ENCODE peak calls at places on chromosomes 11 and 22, in seven cellular contexts. One of them, this sample, is unnamed.

GRCh38 chr22:37121887-37122591 is 12.5 kb upstream of the TMPRSS6 start:
- DNase-seq in right lobe of liver: no peak
- DNase-seq in fibroblast of lung: no peak
- DNase-seq in lung: no peak
- DNase-seq in colonic mucosa: peak; percentile 41
- DNase-seq in IMR-90: peak; percentile 37
- DNase-seq in heart right ventricle: no peak
- DNase-seq in this sample: no peak

GRCh38 chr11:113994077-113994954 is 19.4 kb downstream of the HTR3A start:
- DNase-seq in IMR-90: no peak
- DNase-seq in fibroblast of lung: peak; percentile 17
- DNase-seq in right lobe of liver: no peak
- DNase-seq in heart right ventricle: peak; percentile 18
- DNase-seq in colonic mucosa: no peak
- DNase-seq in lung: no peak
- DNase-seq in this sample: no peak

GRCh38 chr22:36286096-36286957 is 33.4 kb downstream of the APOL1 start:
- DNase-seq in heart right ventricle: peak; percentile 72
- DNase-seq in fibroblast of lung: peak; percentile 71
- DNase-seq in lung: peak; percentile 63
- DNase-seq in right lobe of liver: peak; percentile 84
- DNase-seq in IMR-90: peak; percentile 72
- DNase-seq in colonic mucosa: peak; percentile 76
- DNase-seq in this sample: peak; percentile 94

GRCh38 chr11:72349616-72350218 is 84.6 kb downstream of the CLPB start:
- DNase-seq in right lobe of liver: no peak
- DNase-seq in IMR-90: no peak
- DNase-seq in lung: no peak
- DNase-seq in colonic mucosa: no peak
- DNase-seq in fibroblast of lung: no peak
- DNase-seq in heart right ventricle: peak; percentile 54
- DNase-seq in this sample: peak; percentile 67

GRCh38 chr11:121500275-121500674 is 47.5 kb upstream of the SORL1-AS1 start:
- DNase-seq in heart right ventricle: no peak
- DNase-seq in colonic mucosa: no peak
- DNase-seq in lung: no peak
- DNase-seq in fibroblast of lung: no peak
- DNase-seq in right lobe of liver: no peak
- DNase-seq in IMR-90: no peak
- DNase-seq in this sample: no peak

GRCh38 chr22:30873661-30874060 is 94.9 kb downstream of the MORC2 start:
- DNase-seq in right lobe of liver: no peak
- DNase-seq in IMR-90: no peak
- DNase-seq in fibroblast of lung: no peak
- DNase-seq in lung: no peak
- DNase-seq in colonic mucosa: no peak
- DNase-seq in heart right ventricle: no peak
- DNase-seq in this sample: peak; percentile 39

GRCh38 chr11:2085251-2086066 is 53.7 kb downstream of the IGF2 start:
- DNase-seq in right lobe of liver: no peak
- DNase-seq in IMR-90: no peak
- DNase-seq in heart right ventricle: no peak
- DNase-seq in fibroblast of lung: no peak
- DNase-seq in colonic mucosa: no peak
- DNase-seq in lung: peak; percentile 24
- DNase-seq in this sample: peak; percentile 53

GRCh38 chr11:23288001-23288783 is 427.9 kb upstream of the CCDC179 start:
- DNase-seq in right lobe of liver: no peak
- DNase-seq in IMR-90: peak; percentile 94
- DNase-seq in colonic mucosa: no peak
- DNase-seq in fibroblast of lung: peak; percentile 87
- DNase-seq in heart right ventricle: no peak
- DNase-seq in lung: no peak
- DNase-seq in this sample: no peak

GRCh38 chr11:76153609-76153949 is 52.7 kb downstream of the WNT11 start:
- DNase-seq in right lobe of liver: peak; percentile 37
- DNase-seq in fibroblast of lung: no peak
- DNase-seq in lung: no peak
- DNase-seq in IMR-90: peak; percentile 40
- DNase-seq in colonic mucosa: no peak
- DNase-seq in heart right ventricle: no peak
- DNase-seq in this sample: no peak

GRCh38 chr11:77113382-77114088 is 10.9 kb downstream of the OMP start:
- DNase-seq in colonic mucosa: no peak
- DNase-seq in fibroblast of lung: peak; percentile 54
- DNase-seq in right lobe of liver: peak; percentile 56
- DNase-seq in lung: no peak
- DNase-seq in heart right ventricle: no peak
- DNase-seq in IMR-90: peak; percentile 38
- DNase-seq in this sample: no peak

GRCh38 chr22:39392341-39392948 is 7.1 kb upstream of the TAB1 start:
- DNase-seq in lung: no peak
- DNase-seq in colonic mucosa: no peak
- DNase-seq in heart right ventricle: no peak
- DNase-seq in fibroblast of lung: no peak
- DNase-seq in right lobe of liver: no peak
- DNase-seq in IMR-90: no peak
- DNase-seq in this sample: no peak

GRCh38 chr11:69947772-69948255 is 128.6 kb upstream of the FGF3 start:
- DNase-seq in lung: no peak
- DNase-seq in IMR-90: no peak
- DNase-seq in heart right ventricle: no peak
- DNase-seq in right lobe of liver: peak; percentile 47
- DNase-seq in colonic mucosa: no peak
- DNase-seq in fibroblast of lung: no peak
- DNase-seq in this sample: no peak

GRCh38 chr11:100776212-100776896 is 89.3 kb downstream of the ARHGAP42 start:
- DNase-seq in IMR-90: peak; percentile 4
- DNase-seq in lung: no peak
- DNase-seq in colonic mucosa: no peak
- DNase-seq in fibroblast of lung: peak; percentile 86
- DNase-seq in heart right ventricle: no peak
- DNase-seq in right lobe of liver: no peak
- DNase-seq in this sample: no peak

GRCh38 chr11:69443968-69444364 is 37.5 kb upstream of the LINC01488 start:
- DNase-seq in heart right ventricle: peak; percentile 48
- DNase-seq in colonic mucosa: no peak
- DNase-seq in lung: no peak
- DNase-seq in IMR-90: peak; percentile 58
- DNase-seq in right lobe of liver: peak; percentile 54
- DNase-seq in fibroblast of lung: no peak
- DNase-seq in this sample: no peak

GRCh38 chr22:21866821-21867527 is 471 bp downstream of the MAPK1 start:
- DNase-seq in heart right ventricle: peak; percentile 11
- DNase-seq in fibroblast of lung: peak; percentile 7
- DNase-seq in IMR-90: no peak
- DNase-seq in colonic mucosa: peak; percentile 38
- DNase-seq in lung: no peak
- DNase-seq in right lobe of liver: peak; percentile 65
- DNase-seq in this sample: peak; percentile 68

GRCh38 chr11:68673991-68674390 is 10.4 kb upstream of the GAL start:
- DNase-seq in colonic mucosa: no peak
- DNase-seq in IMR-90: no peak
- DNase-seq in heart right ventricle: no peak
- DNase-seq in fibroblast of lung: no peak
- DNase-seq in right lobe of liver: peak; percentile 30
- DNase-seq in lung: no peak
- DNase-seq in this sample: no peak

GRCh38 chr11:1224491-1225385 is 1.9 kb downstream of the MUC5B start:
- DNase-seq in IMR-90: no peak
- DNase-seq in lung: no peak
- DNase-seq in fibroblast of lung: no peak
- DNase-seq in colonic mucosa: peak; percentile 84
- DNase-seq in heart right ventricle: no peak
- DNase-seq in right lobe of liver: peak; percentile 47
- DNase-seq in this sample: peak; percentile 39

GRCh38 chr11:34667810-34668582 is 47.1 kb downstream of the EHF start:
- DNase-seq in right lobe of liver: no peak
- DNase-seq in lung: no peak
- DNase-seq in colonic mucosa: no peak
- DNase-seq in heart right ventricle: no peak
- DNase-seq in fibroblast of lung: no peak
- DNase-seq in IMR-90: no peak
- DNase-seq in this sample: no peak

GRCh38 chr11:70364745-70365535 is 33.4 kb upstream of the CTTN start:
- DNase-seq in fibroblast of lung: no peak
- DNase-seq in right lobe of liver: no peak
- DNase-seq in heart right ventricle: no peak
- DNase-seq in IMR-90: no peak
- DNase-seq in lung: no peak
- DNase-seq in colonic mucosa: no peak
- DNase-seq in this sample: no peak

GRCh38 chr11:126511475-126512115 is 156.1 kb downstream of the ST3GAL4 start:
- DNase-seq in lung: no peak
- DNase-seq in fibroblast of lung: no peak
- DNase-seq in heart right ventricle: no peak
- DNase-seq in colonic mucosa: no peak
- DNase-seq in right lobe of liver: no peak
- DNase-seq in IMR-90: no peak
- DNase-seq in this sample: peak; percentile 47

GRCh38 chr11:86442420-86442819 is 67.7 kb downstream of the CCDC81 start:
- DNase-seq in heart right ventricle: no peak
- DNase-seq in fibroblast of lung: no peak
- DNase-seq in lung: no peak
- DNase-seq in right lobe of liver: no peak
- DNase-seq in IMR-90: peak; percentile 30
- DNase-seq in colonic mucosa: no peak
- DNase-seq in this sample: no peak

GRCh38 chr11:73465019-73465675 is 88.9 kb downstream of the RELT start:
- DNase-seq in heart right ventricle: no peak
- DNase-seq in IMR-90: no peak
- DNase-seq in right lobe of liver: no peak
- DNase-seq in colonic mucosa: no peak
- DNase-seq in lung: no peak
- DNase-seq in fibroblast of lung: no peak
- DNase-seq in this sample: no peak
- H3K4me1 ChIP-seq in heart right ventricle: peaks cover 90% of the 10 kb centered on the region
- H3K4me1 ChIP-seq in IMR-90: peaks cover 7% of the 10 kb centered on the region
- H3K4me1 ChIP-seq in right lobe of liver: no peaks in the 10 kb centered on the region
- H3K4me1 ChIP-seq in colonic mucosa: no peaks in the 10 kb centered on the region
- H3K4me1 ChIP-seq in lung: peaks cover 3% of the 10 kb centered on the region
- H3K4me1 ChIP-seq in fibroblast of lung: no peaks in the 10 kb centered on the region
- H3K4me1 ChIP-seq in this sample: peaks cover 26% of the 10 kb centered on the region

GRCh38 chr11:66082936-66083698 is 13.0 kb downstream of the PACS1 start:
- DNase-seq in colonic mucosa: no peak
- DNase-seq in lung: no peak
- DNase-seq in right lobe of liver: no peak
- DNase-seq in heart right ventricle: no peak
- DNase-seq in IMR-90: no peak
- DNase-seq in fibroblast of lung: no peak
- DNase-seq in this sample: no peak

GRCh38 chr11:66085071-66085470 is 15.0 kb downstream of the PACS1 start:
- DNase-seq in right lobe of liver: no peak
- DNase-seq in IMR-90: no peak
- DNase-seq in lung: no peak
- DNase-seq in heart right ventricle: no peak
- DNase-seq in colonic mucosa: no peak
- DNase-seq in fibroblast of lung: no peak
- DNase-seq in this sample: no peak

GRCh38 chr11:66080055-66080817 is 10.2 kb downstream of the PACS1 start:
- DNase-seq in heart right ventricle: peak; percentile 22
- DNase-seq in colonic mucosa: peak; percentile 74
- DNase-seq in right lobe of liver: no peak
- DNase-seq in lung: peak; percentile 41
- DNase-seq in fibroblast of lung: peak; percentile 81
- DNase-seq in IMR-90: peak; percentile 82
- DNase-seq in this sample: peak; percentile 85

GRCh38 chr11:66076561-66076960 is 6.5 kb downstream of the PACS1 start:
- DNase-seq in right lobe of liver: no peak
- DNase-seq in fibroblast of lung: no peak
- DNase-seq in heart right ventricle: no peak
- DNase-seq in lung: no peak
- DNase-seq in colonic mucosa: no peak
- DNase-seq in IMR-90: no peak
- DNase-seq in this sample: no peak

GRCh38 chr11:66081505-66081904 is 11.4 kb downstream of the PACS1 start:
- DNase-seq in IMR-90: no peak
- DNase-seq in colonic mucosa: peak; percentile 64
- DNase-seq in lung: peak; percentile 65
- DNase-seq in right lobe of liver: peak; percentile 63
- DNase-seq in heart right ventricle: peak; percentile 29
- DNase-seq in fibroblast of lung: no peak
- DNase-seq in this sample: peak; percentile 73
- H3K4me1 ChIP-seq in IMR-90: peaks cover 26% of the 10 kb centered on the region
- H3K4me1 ChIP-seq in colonic mucosa: peaks cover 27% of the 10 kb centered on the region
- H3K4me1 ChIP-seq in lung: peaks cover 14% of the 10 kb centered on the region
- H3K4me1 ChIP-seq in right lobe of liver: peaks cover 9% of the 10 kb centered on the region
- H3K4me1 ChIP-seq in heart right ventricle: peaks cover 67% of the 10 kb centered on the region
- H3K4me1 ChIP-seq in fibroblast of lung: peaks cover 8% of the 10 kb centered on the region
- H3K4me1 ChIP-seq in this sample: peaks cover 59% of the 10 kb centered on the region

DNA sequence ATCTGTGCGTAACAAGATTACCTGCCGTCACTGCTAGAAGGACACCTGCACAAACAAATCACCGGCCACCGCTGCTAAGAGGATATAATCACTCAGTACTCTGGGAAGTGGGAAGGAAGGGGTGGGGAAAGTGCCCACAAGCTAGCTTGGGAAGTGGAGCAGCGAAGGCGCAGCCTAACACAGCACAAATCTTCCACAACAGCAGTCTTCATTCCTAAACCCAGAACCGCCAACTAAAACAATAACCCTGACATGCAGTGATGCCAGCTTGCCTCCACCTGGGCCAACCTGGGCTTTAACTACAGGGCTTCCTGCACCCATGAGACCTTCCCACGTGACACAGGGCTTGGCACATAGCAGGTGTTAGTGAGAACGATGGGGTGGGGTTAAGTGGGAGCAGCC is 5.1 kb downstream of the DGCR2 start:
- DNase-seq in heart right ventricle: no peak
- DNase-seq in IMR-90: no peak
- DNase-seq in lung: no peak
- DNase-seq in fibroblast of lung: no peak
- DNase-seq in colonic mucosa: peak; percentile 74
- DNase-seq in right lobe of liver: no peak
- DNase-seq in this sample: no peak
- H3K4me1 ChIP-seq in heart right ventricle: peaks cover 80% of the 10 kb centered on the region
- H3K4me1 ChIP-seq in IMR-90: peaks cover 12% of the 10 kb centered on the region
- H3K4me1 ChIP-seq in lung: peaks cover 45% of the 10 kb centered on the region
- H3K4me1 ChIP-seq in fibroblast of lung: peaks cover 4% of the 10 kb centered on the region
- H3K4me1 ChIP-seq in colonic mucosa: peaks cover 23% of the 10 kb centered on the region
- H3K4me1 ChIP-seq in right lobe of liver: peaks cover 31% of the 10 kb centered on the region
- H3K4me1 ChIP-seq in this sample: peaks cover 62% of the 10 kb centered on the region

DNA sequence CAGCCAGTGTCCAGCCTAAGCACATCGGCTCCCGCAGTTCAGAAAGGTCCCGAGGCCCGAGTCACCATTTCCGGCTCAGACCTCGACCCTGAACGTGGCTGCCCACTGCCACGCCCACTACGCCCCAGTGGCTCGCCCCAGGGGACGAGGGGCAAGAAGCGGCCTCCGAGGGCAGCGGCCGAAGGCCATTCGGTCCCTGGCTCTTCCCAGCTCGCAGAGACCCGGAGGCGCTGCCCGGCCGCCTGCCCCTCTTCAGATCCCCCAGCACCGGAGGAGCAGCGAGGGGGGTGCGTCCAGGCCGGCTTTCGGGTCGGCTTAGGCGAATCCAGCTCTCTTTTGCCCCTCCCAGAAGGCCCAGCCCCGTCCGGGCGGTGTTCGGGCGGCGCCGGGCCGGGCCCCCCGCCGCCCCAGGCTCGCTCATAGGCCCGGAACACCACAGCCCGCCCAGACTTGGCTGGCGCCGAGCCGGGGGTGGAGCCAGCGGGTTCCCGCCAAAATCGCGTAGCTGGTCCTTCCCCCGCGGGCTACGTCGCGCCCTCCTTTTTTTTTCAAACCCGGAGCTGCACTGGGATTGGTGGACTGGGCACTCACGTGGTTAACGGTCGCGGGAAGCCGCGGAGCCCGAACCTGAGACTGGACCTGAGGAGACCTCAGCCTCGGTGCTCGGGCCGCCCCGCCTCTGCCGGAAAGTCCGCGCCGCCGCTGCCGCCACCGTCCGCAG is at the start of gene WEE1:
- DNase-seq in fibroblast of lung: peak; percentile 98
- DNase-seq in colonic mucosa: peak; percentile 99
- DNase-seq in IMR-90: peak; percentile 98
- DNase-seq in right lobe of liver: peak; percentile 99
- DNase-seq in heart right ventricle: peak; percentile 98
- DNase-seq in lung: peak; percentile 98
- DNase-seq in this sample: peak; percentile 99
- H3K4me1 ChIP-seq in fibroblast of lung: peaks cover 2% of the 10 kb centered on the region
- H3K4me1 ChIP-seq in colonic mucosa: peaks cover 4% of the 10 kb centered on the region
- H3K4me1 ChIP-seq in IMR-90: no peaks in the 10 kb centered on the region
- H3K4me1 ChIP-seq in right lobe of liver: peaks cover 28% of the 10 kb centered on the region
- H3K4me1 ChIP-seq in heart right ventricle: peaks cover 35% of the 10 kb centered on the region
- H3K4me1 ChIP-seq in lung: peaks cover 2% of the 10 kb centered on the region
- H3K4me1 ChIP-seq in this sample: peaks cover 39% of the 10 kb centered on the region